ENCODE peak calls at places on chromosomes 11 and 22, in ten cellular contexts. U, D, B, A, R, V, H, Z, M and G are unnamed samples.

GRCh38 chr11:61497473-61497872 is 11.1 kb upstream of the LRRC10B start:
- DNase-seq in U (no peak), D (no peak), B (no peak), A (no peak), R (no peak), V (no peak), H (no peak), Z (no peak), M (no peak), G (no peak)

GRCh38 chr22:27462190-27462589 is 339.4 kb downstream of the MN1 start:
- DNase-seq in U (no peak), D (no peak), B (no peak), A (no peak), R (no peak), V (no peak), H (no peak), Z (no peak), M (no peak), G (no peak)

GRCh38 chr22:45425531-45426265 is 12.2 kb downstream of the RIBC2 start:
- DNase-seq in U (peak; percentile 54), D (no peak), B (no peak), A (no peak), R (no peak), V (no peak), H (no peak), Z (peak; percentile 65), M (no peak), G (no peak)

GRCh38 chr11:83265331-83265730 is 20.8 kb downstream of the CCDC90B start:
- DNase-seq in U (no peak), D (no peak), B (no peak), A (no peak), R (peak; percentile 64), V (no peak), H (no peak), Z (no peak), M (no peak), G (no peak)

GRCh38 chr11:116930177-116930576 is 92.8 kb upstream of the APOA1 start:
- DNase-seq in U (no peak), D (no peak), B (no peak), A (no peak), R (peak; percentile 40), V (peak; percentile 39), H (no peak), Z (no peak), M (no peak), G (peak; percentile 49)

GRCh38 chr11:6618117-6619020 is 853 bp downstream of the TPP1 start:
- DNase-seq in U (peak; percentile 65), D (peak; percentile 70), B (peak; percentile 52), A (no peak), R (peak; percentile 90), V (no peak), H (no peak), Z (no peak), M (peak; percentile 87), G (peak; percentile 97)

GRCh38 chr11:34028407-34028804 is 23.1 kb upstream of the CAPRIN1 start:
- DNase-seq in U (no peak), D (no peak), B (no peak), A (peak; percentile 33), R (peak; percentile 8), V (no peak), H (no peak), Z (no peak), M (no peak), G (no peak)

GRCh38 chr22:44158766-44159165 is 22.0 kb upstream of the PARVG start:
- DNase-seq in U (no peak), D (no peak), B (no peak), A (no peak), R (no peak), V (no peak), H (no peak), Z (no peak), M (no peak), G (no peak)

GRCh38 chr11:26841818-26842457 is 120.1 kb upstream of the SLC5A12 start:
- DNase-seq in U (no peak), D (no peak), B (no peak), A (no peak), R (peak; percentile 60), V (no peak), H (no peak), Z (no peak), M (no peak), G (peak; percentile 64)

GRCh38 chr11:8205566-8205965 is 36.7 kb upstream of the RIC3 start:
- DNase-seq in U (no peak), D (no peak), B (no peak), A (no peak), R (no peak), V (no peak), H (no peak), Z (peak; percentile 45), M (no peak), G (no peak)

GRCh38 chr11:42048141-42048540 is 588.7 kb upstream of the LRRC4C start:
- DNase-seq in U (no peak), D (no peak), B (no peak), A (no peak), R (no peak), V (no peak), H (no peak), Z (no peak), M (no peak), G (no peak)

GRCh38 chr11:63903884-63904283 is 13.1 kb downstream of the RCOR2 start:
- DNase-seq in U (no peak), D (no peak), B (no peak), A (no peak), R (no peak), V (no peak), H (no peak), Z (no peak), M (no peak), G (no peak)

GRCh38 chr11:7261578-7261977 is 9.9 kb downstream of the SYT9 start:
- DNase-seq in U (no peak), D (no peak), B (no peak), A (no peak), R (no peak), V (no peak), H (no peak), Z (no peak), M (no peak), G (no peak)

GRCh38 chr11:1234771-1235614 is 12.1 kb downstream of the MUC5B start:
- DNase-seq in U (peak; percentile 51), D (no peak), B (peak; percentile 44), A (peak; percentile 11), R (no peak), V (no peak), H (no peak), Z (no peak), M (peak; percentile 6), G (no peak)

GRCh38 chr11:83721286-83721685 is 435.1 kb upstream of the CCDC90B start:
- DNase-seq in U (no peak), D (no peak), B (no peak), A (no peak), R (peak; percentile 8), V (no peak), H (no peak), Z (no peak), M (peak; percentile 34), G (no peak)

GRCh38 chr11:11701070-11701469 is 79.3 kb upstream of the GALNT18 start:
- DNase-seq in U (no peak), D (no peak), B (no peak), A (no peak), R (peak; percentile 24), V (no peak), H (no peak), Z (no peak), M (no peak), G (no peak)

GRCh38 chr22:46561435-46561905 is 24.1 kb upstream of the CELSR1 start:
- DNase-seq in U (no peak), D (no peak), B (peak; percentile 40), A (peak; percentile 6), R (peak; percentile 23), V (peak; percentile 78), H (peak; percentile 50), Z (no peak), M (no peak), G (no peak)

DNA sequence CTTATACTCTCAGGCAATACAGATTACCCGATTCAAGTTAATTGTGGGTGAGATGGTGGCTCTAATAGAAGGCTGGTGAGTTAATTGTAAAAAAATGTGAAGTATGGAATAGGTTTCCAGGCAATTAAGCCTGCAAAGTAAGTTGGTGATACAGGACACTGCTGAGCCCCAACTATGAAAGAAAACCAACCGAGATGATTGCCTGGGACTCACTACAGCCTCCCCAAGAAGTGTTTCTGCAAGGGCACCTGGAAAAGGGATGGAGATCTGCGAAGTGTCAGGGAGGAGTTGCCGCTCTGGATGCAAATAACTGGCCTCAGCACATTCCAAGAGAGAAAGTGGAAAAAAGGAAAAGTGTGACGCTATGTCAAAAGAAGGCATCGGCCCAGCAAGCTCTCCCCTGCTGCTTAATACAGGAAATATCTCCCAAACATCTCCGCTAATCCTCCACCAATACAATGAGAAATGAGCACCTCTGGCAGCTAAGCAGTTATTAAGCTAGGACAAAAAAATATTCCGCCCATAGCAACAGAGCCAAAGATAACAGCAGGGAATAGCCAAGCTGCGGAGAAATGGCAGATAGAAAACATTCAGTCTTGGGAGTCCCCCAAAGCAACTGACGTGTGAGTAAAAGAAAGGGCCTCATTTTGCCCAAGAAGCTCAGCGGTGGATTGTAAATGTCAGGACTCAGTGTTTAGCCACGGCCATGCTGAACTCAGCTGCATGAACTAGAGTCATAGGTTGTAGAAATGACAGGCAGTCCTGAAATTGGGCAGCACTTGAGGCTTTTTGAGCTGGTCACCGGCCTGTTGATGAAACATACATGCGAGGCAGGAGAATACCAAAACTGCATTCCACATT is 133.7 kb downstream of the SNX19 start:
- DNase-seq in U (no peak), D (no peak), B (no peak), A (no peak), R (peak; percentile 52), V (peak; percentile 27), H (no peak), Z (peak; percentile 78), M (peak; percentile 17), G (peak; percentile 61)
- H3K27ac ChIP-seq in U (peak overlapping the region; percentile 42), D (no peak overlapping the region), B (peak overlapping the region; percentile 62), A (peak overlapping the region; percentile 76), R (peak overlapping the region; percentile 54), V (no peak overlapping the region), H (no peak overlapping the region), Z (peak overlapping the region; percentile 81), M (peak overlapping the region; percentile 34), G (peak overlapping the region; percentile 91)

GRCh38 chr22:37564111-37564711 is 3.9 kb downstream of the CDC42EP1 start:
- DNase-seq in U (no peak), D (no peak), B (no peak), A (no peak), R (peak; percentile 49), V (no peak), H (no peak), Z (no peak), M (peak; percentile 69), G (peak; percentile 83)
- H3K27ac ChIP-seq in U (peak overlapping the region; percentile 97), D (no peak overlapping the region), B (peak overlapping the region; percentile 96), A (peak overlapping the region; percentile 98), R (peak overlapping the region; percentile 71), V (peak overlapping the region; percentile 30), H (peak overlapping the region; percentile 59), Z (peak overlapping the region; percentile 97), M (peak overlapping the region; percentile 99), G (peak overlapping the region; percentile 96)

GRCh38 chr11:44158384-44158783 is 62.9 kb downstream of the EXT2 start:
- DNase-seq in U (no peak), D (no peak), B (no peak), A (no peak), R (no peak), V (no peak), H (no peak), Z (no peak), M (no peak), G (no peak)
- H3K27ac ChIP-seq in U (no peak overlapping the region), D (no peak overlapping the region), B (no peak overlapping the region), A (no peak overlapping the region), R (no peak overlapping the region), V (no peak overlapping the region), H (no peak overlapping the region), Z (no peak overlapping the region), M (no peak overlapping the region), G (no peak overlapping the region)

GRCh38 chr11:112002491-112003216 is 22.6 kb upstream of the DLAT start:
- DNase-seq in U (no peak), D (no peak), B (no peak), A (no peak), R (no peak), V (no peak), H (no peak), Z (no peak), M (no peak), G (no peak)
- H3K27ac ChIP-seq in U (no peak overlapping the region), D (no peak overlapping the region), B (no peak overlapping the region), A (peak overlapping the region; percentile 85), R (no peak overlapping the region), V (peak overlapping the region; percentile 64), H (no peak overlapping the region), Z (no peak overlapping the region), M (no peak overlapping the region), G (no peak overlapping the region)